ENCODE peak calls at places on chromosome 19, in ten cellular contexts. N is spleen, F is breast epithelium, T is right lobe of liver, B is A549, E is adrenal gland, Z is uterus, X is body of pancreas, Y is endothelial cell of umbilical vein, H is suprapubic skin. I is an unnamed sample.

GRCh38 chr19:40284501-40285352 is at the start of gene AKT2:
- DNase-seq in N (peak; percentile 95), F (no peak), T (no peak), B (peak; percentile 85), E (peak; percentile 60), Z (peak; percentile 64), X (no peak), Y (no peak), H (peak; percentile 86), I (no peak)

GRCh38 chr19:32363175-32363574 is 17.8 kb downstream of the ZNF507 start:
- DNase-seq in N (no peak), F (peak; percentile 46), T (no peak), B (no peak), E (peak; percentile 49), Z (no peak), X (peak; percentile 29), Y (no peak), H (no peak), I (no peak)

GRCh38 chr19:3538965-3539742 is at the start of gene TEKTIP1:
- DNase-seq in N (no peak), F (no peak), T (no peak), B (no peak), E (peak; percentile 75), Z (no peak), X (no peak), Y (no peak), H (no peak), I (no peak)

GRCh38 chr19:55256562-55257460 is 2.0 kb downstream of the PPP6R1 start:
- DNase-seq in N (peak; percentile 75), F (no peak), T (no peak), B (no peak), E (peak; percentile 57), Z (no peak), X (no peak), Y (no peak), H (no peak), I (no peak)

GRCh38 chr19:10074153-10074552 is 12.0 kb upstream of the SHFL start:
- DNase-seq in N (no peak), F (no peak), T (no peak), B (no peak), E (no peak), Z (no peak), X (no peak), Y (peak; percentile 25), H (no peak), I (no peak)

GRCh38 chr19:34676697-34677385 is at the start of gene SCGB2B2:
- DNase-seq in N (peak; percentile 82), F (no peak), T (no peak), B (peak; percentile 90), E (no peak), Z (no peak), X (no peak), Y (no peak), H (peak; percentile 91), I (no peak)

GRCh38 chr19:6047741-6048231 is 62.5 kb downstream of the RFX2 start:
- DNase-seq in N (no peak), F (no peak), T (peak; percentile 51), B (no peak), E (peak; percentile 22), Z (no peak), X (no peak), Y (peak; percentile 67), H (no peak), I (no peak)

GRCh38 chr19:33795370-33796163 is 1.1 kb upstream of the KCTD15 start:
- DNase-seq in N (peak; percentile 88), F (peak; percentile 56), T (peak; percentile 89), B (peak; percentile 94), E (peak; percentile 52), Z (peak; percentile 80), X (peak; percentile 85), Y (peak; percentile 88), H (no peak), I (no peak)

GRCh38 chr19:19110410-19111137 is 27.7 kb downstream of the TMEM161A start:
- DNase-seq in N (no peak), F (no peak), T (no peak), B (no peak), E (peak; percentile 15), Z (no peak), X (no peak), Y (peak; percentile 31), H (no peak), I (no peak)

GRCh38 chr19:4730740-4731171 is 7.1 kb upstream of the DPP9 start:
- DNase-seq in N (no peak), F (no peak), T (no peak), B (peak; percentile 31), E (no peak), Z (no peak), X (peak; percentile 22), Y (peak; percentile 19), H (no peak), I (no peak)

GRCh38 chr19:39413269-39413902 is 917 bp downstream of the PLEKHG2 start:
- DNase-seq in N (peak; percentile 91), F (peak; percentile 61), T (peak; percentile 61), B (peak; percentile 74), E (no peak), Z (peak; percentile 71), X (no peak), Y (peak; percentile 71), H (peak; percentile 84), I (no peak)

GRCh38 chr19:11495481-11495880 is 10.2 kb downstream of the ZNF653 start:
- DNase-seq in N (no peak), F (no peak), T (no peak), B (no peak), E (peak; percentile 92), Z (no peak), X (no peak), Y (no peak), H (no peak), I (no peak)

GRCh38 chr19:6576869-6577281 is 14.1 kb downstream of the CD70 start:
- DNase-seq in N (no peak), F (no peak), T (no peak), B (no peak), E (no peak), Z (no peak), X (no peak), Y (no peak), H (no peak), I (no peak)

GRCh38 chr19:5288347-5288739 is 52.3 kb downstream of the PTPRS start:
- DNase-seq in N (no peak), F (no peak), T (no peak), B (no peak), E (no peak), Z (no peak), X (peak; percentile 67), Y (no peak), H (no peak), I (no peak)

GRCh38 chr19:16098416-16098768 is 13.3 kb upstream of the RAB8A start:
- DNase-seq in N (no peak), F (no peak), T (no peak), B (no peak), E (no peak), Z (no peak), X (no peak), Y (no peak), H (no peak), I (no peak)
- H3K4me1 ChIP-seq in N (peaks cover 53% of the 10 kb centered on the region), F (no peaks in the 10 kb centered on the region), T (no peaks in the 10 kb centered on the region), B (peaks cover 49% of the 10 kb centered on the region), E (peaks cover 8% of the 10 kb centered on the region), Z (no peaks in the 10 kb centered on the region), X (peaks cover 23% of the 10 kb centered on the region), Y (peaks cover 13% of the 10 kb centered on the region), H (peaks cover 9% of the 10 kb centered on the region), I (peaks cover 47% of the 10 kb centered on the region)

GRCh38 chr19:925912-926594 is at the start of gene ARID3A:
- DNase-seq in N (peak; percentile 91), F (no peak), T (peak; percentile 59), B (peak; percentile 71), E (peak; percentile 76), Z (no peak), X (peak; percentile 67), Y (no peak), H (no peak), I (no peak)
- TF ChIP-seq POLR2A in N (peak; percentile 23), F (no peak), T (peak; percentile 29), B (no peak), E (peak; percentile 47), Z (no peak), X (no peak), Y (no peak), H (no peak), I (peak; percentile 61)

GRCh38 chr19:57578487-57579205 is at the start of gene ZNF416:
- DNase-seq in N (peak; percentile 97), F (peak; percentile 97), T (peak; percentile 98), B (peak; percentile 99), E (peak; percentile 99), Z (peak; percentile 97), X (peak; percentile 97), Y (peak; percentile 96), H (peak; percentile 99), I (peak; percentile 88)
- TF ChIP-seq CTCF in N (peak; percentile 31), F (peak; percentile 17), T (no peak), B (no peak), E (no peak), Z (peak; percentile 45), X (peak; percentile 23), Y (no peak), H (peak; percentile 14), I (no peak)

GRCh38 chr19:53828531-53828930 is 4.4 kb upstream of the NLRP12 start:
- DNase-seq in N (no peak), F (no peak), T (no peak), B (no peak), E (no peak), Z (no peak), X (no peak), Y (peak; percentile 47), H (no peak), I (no peak)

GRCh38 chr19:53818756-53819155 is 5.4 kb downstream of the NLRP12 start:
- DNase-seq in N (no peak), F (no peak), T (no peak), B (no peak), E (no peak), Z (no peak), X (no peak), Y (no peak), H (no peak), I (no peak)

GRCh38 chr19:53824134-53824611 is at the start of gene NLRP12:
- DNase-seq in N (peak; percentile 86), F (no peak), T (peak; percentile 51), B (no peak), E (peak; percentile 23), Z (no peak), X (no peak), Y (no peak), H (no peak), I (no peak)

DNA sequence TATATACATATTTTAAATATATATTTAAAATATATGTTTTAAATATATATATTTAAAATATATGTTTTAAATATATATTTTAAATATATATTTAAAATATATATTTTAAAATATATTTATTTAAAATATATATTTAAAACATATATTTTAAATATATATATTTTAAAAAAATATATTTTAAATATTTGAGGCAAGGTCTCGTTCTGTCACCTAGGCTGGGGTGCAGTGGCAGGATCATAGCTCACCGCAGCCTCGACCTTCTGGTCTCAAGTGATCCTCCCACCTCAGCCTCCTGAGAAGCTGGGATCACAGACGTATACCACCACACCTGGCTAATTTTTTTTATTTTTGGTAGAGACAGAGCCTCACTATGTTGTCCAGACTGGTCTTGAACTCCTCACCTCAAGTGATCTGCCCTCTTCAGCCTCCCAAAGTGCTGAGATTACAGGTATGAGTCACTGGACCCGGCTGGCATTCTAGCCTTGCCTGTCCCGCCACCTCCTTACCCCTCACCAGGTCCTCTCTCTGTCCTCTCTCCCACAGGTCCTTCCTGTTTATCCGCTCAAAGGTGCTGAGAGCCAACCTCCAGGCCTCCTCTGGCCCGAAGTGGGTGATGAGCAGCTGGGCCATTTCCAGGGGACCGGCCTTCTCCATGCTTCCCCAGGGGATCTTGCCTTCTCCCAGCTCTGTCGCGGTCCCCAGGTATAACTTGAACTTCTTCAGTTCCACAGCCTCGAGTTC is 564 bp downstream of the NLRP12 start:
- DNase-seq in N (peak; percentile 74), F (no peak), T (peak; percentile 51), B (no peak), E (no peak), Z (no peak), X (no peak), Y (no peak), H (no peak), I (no peak)
- H3K4me1 ChIP-seq in N (peaks cover 5% of the 10 kb centered on the region), F (no peaks in the 10 kb centered on the region), T (no peaks in the 10 kb centered on the region), B (no peaks in the 10 kb centered on the region), E (no peaks in the 10 kb centered on the region), Z (no peaks in the 10 kb centered on the region), X (no peaks in the 10 kb centered on the region), Y (peaks cover 2% of the 10 kb centered on the region), H (no peaks in the 10 kb centered on the region), I (no peaks in the 10 kb centered on the region)

I was measured in esophagus squamous epithelium.